ENCODE peak calls at places on chromosomes 2 and 18, in ten cellular contexts. F is cardiac fibroblast, C is brain microvascular endothelial cell, S is astrocyte of the spinal cord, N is GM23338, P is fibroblast of lung, X is GM12864, O is stomach, L is GM12865, J is A549. V is an unnamed sample.

GRCh38 chr18:10085405-10085804 is 171.6 kb downstream of the VAPA start:
- DNase-seq in L (no peak), S (peak), C (no peak), X (no peak), F (no peak), P (peak), J (no peak), O (no peak), N (no peak), V (no peak)

GRCh38 chr2:120605231-120605935 is 130.3 kb upstream of the GLI2 start:
- DNase-seq in J (no peak), F (no peak), L (no peak), N (no peak), P (peak), C (no peak), O (no peak), S (no peak), X (no peak), V (no peak)

GRCh38 chr18:58464104-58464625 is 164.7 kb downstream of the ALPK2 start:
- DNase-seq in F (no peak), P (no peak), X (no peak), O (no peak), N (no peak), L (no peak), C (no peak), J (no peak), S (no peak), V (no peak)

GRCh38 chr2:677056-677949 is at the start of gene TMEM18:
- DNase-seq in J (peak), N (peak), L (peak), C (peak), P (peak), X (peak), O (peak), S (peak), F (peak), V (peak)

GRCh38 chr18:48337053-48337452 is 72.1 kb downstream of the ZBTB7C start:
- DNase-seq in L (no peak), O (no peak), N (no peak), F (no peak), P (no peak), C (no peak), X (no peak), J (no peak), S (no peak), V (no peak)

GRCh38 chr2:241775223-241776177 is 1.1 kb upstream of the GAL3ST2 start:
- DNase-seq in L (no peak), S (no peak), N (no peak), J (no peak), O (no peak), P (no peak), C (no peak), F (no peak), X (no peak), V (no peak)

GRCh38 chr18:55320399-55321255 is 267.4 kb downstream of the TCF4 start:
- DNase-seq in N (no peak), L (peak), F (peak), P (peak), J (no peak), O (no peak), C (no peak), S (peak), X (no peak), V (no peak)

GRCh38 chr2:10368491-10369231 is 66.0 kb downstream of the HPCAL1 start:
- DNase-seq in L (no peak), J (no peak), X (no peak), C (no peak), O (peak), N (no peak), F (no peak), S (no peak), P (no peak), V (no peak)

GRCh38 chr18:9434240-9434701 is 41.0 kb upstream of the RALBP1 start:
- DNase-seq in X (no peak), F (no peak), P (no peak), L (no peak), C (no peak), J (no peak), O (no peak), S (no peak), N (peak), V (no peak)

GRCh38 chr2:58614259-58614658 is 373.1 kb upstream of the FANCL start:
- DNase-seq in P (no peak), J (no peak), F (no peak), C (no peak), O (no peak), L (no peak), N (no peak), X (no peak), S (no peak), V (no peak)

GRCh38 chr2:7671312-7671711 is 754.1 kb downstream of the RNF144A start:
- DNase-seq in X (no peak), F (no peak), N (no peak), S (no peak), C (no peak), J (no peak), P (no peak), L (no peak), O (no peak), V (no peak)

GRCh38 chr2:15154289-15154688 is 406.8 kb downstream of the NBAS start:
- DNase-seq in J (no peak), L (no peak), X (no peak), O (no peak), N (no peak), S (peak), C (peak), F (peak), P (peak), V (no peak)

GRCh38 chr18:11324956-11325873 is 175.8 kb upstream of the PIEZO2 start:
- DNase-seq in L (peak), S (peak), N (no peak), C (peak), X (peak), F (peak), J (no peak), P (peak), O (no peak), V (no peak)

GRCh38 chr18:77765468-77765867 is 515.8 kb downstream of the GALR1 start:
- DNase-seq in P (peak), O (no peak), C (peak), N (peak), X (no peak), J (peak), L (no peak), F (peak), S (peak), V (no peak)

GRCh38 chr18:44771957-44772917 is 91.5 kb downstream of the SETBP1 start:
- DNase-seq in X (no peak), O (peak), J (no peak), N (no peak), S (peak), C (peak), F (no peak), L (no peak), P (peak), V (no peak)

GRCh38 chr2:218166791-218167190 is at the start of gene CXCR1:
- DNase-seq in L (peak), N (no peak), O (no peak), X (no peak), S (no peak), F (no peak), J (no peak), P (no peak), C (no peak), V (no peak)

GRCh38 chr18:26547302-26548143 is 830 bp downstream of the KCTD1 start:
- DNase-seq in P (peak), O (peak), J (peak), F (peak), L (peak), X (peak), C (peak), N (peak), S (peak), V (no peak)

GRCh38 chr2:234980476-234981187 is 28.8 kb downstream of the SH3BP4 start:
- DNase-seq in N (no peak), F (no peak), J (no peak), O (peak), P (peak), S (peak), C (peak), X (no peak), L (no peak), V (no peak)

GRCh38 chr2:237488901-237489860 is 2.1 kb downstream of the MLPH start:
- DNase-seq in J (peak), S (peak), P (peak), N (no peak), X (no peak), L (no peak), O (peak), F (peak), C (no peak), V (no peak)

GRCh38 chr2:173761603-173762119 is 203.5 kb downstream of the SP3 start:
- DNase-seq in L (no peak), X (no peak), P (no peak), O (no peak), C (no peak), N (peak), J (no peak), F (no peak), S (no peak), V (no peak)

GRCh38 chr18:8689431-8689830 is 15.9 kb upstream of the MTCL1 start:
- DNase-seq in F (no peak), N (no peak), X (no peak), O (no peak), J (no peak), C (no peak), P (no peak), S (no peak), L (no peak), V (no peak)

GRCh38 chr2:118309201-118310015 is 221.1 kb downstream of the INSIG2 start:
- DNase-seq in O (no peak), C (no peak), X (no peak), P (no peak), L (no peak), N (no peak), S (no peak), J (no peak), F (no peak), V (no peak)

GRCh38 chr18:69261436-69261835 is 139.3 kb upstream of the DOK6 start:
- DNase-seq in X (no peak), L (peak), C (no peak), P (peak), J (no peak), S (peak), O (no peak), F (no peak), N (no peak), V (peak)

GRCh38 chr2:43370146-43370545 is 143.7 kb upstream of the ZFP36L2 start:
- DNase-seq in N (no peak), F (no peak), O (no peak), P (no peak), C (no peak), L (no peak), S (no peak), X (no peak), J (no peak), V (peak)

GRCh38 chr2:6917071-6917760 is at the start of gene RNF144A:
- DNase-seq in N (peak), J (peak), X (no peak), S (peak), L (peak), O (peak), F (peak), P (peak), C (no peak), V (no peak)

GRCh38 chr2:8588831-8589191 is 93.0 kb upstream of the ID2 start:
- DNase-seq in P (no peak), X (no peak), C (no peak), L (no peak), N (no peak), S (no peak), F (no peak), J (no peak), O (no peak), V (no peak)

GRCh38 chr18:77899972-77900754 is 650.5 kb downstream of the GALR1 start:
- DNase-seq in O (peak), N (peak), S (peak), X (peak), C (peak), F (peak), L (peak), J (peak), P (peak), V (no peak)

GRCh38 chr2:182646763-182647498 is 69.1 kb upstream of the DNAJC10 start:
- DNase-seq in P (no peak), J (no peak), N (no peak), F (no peak), C (no peak), X (no peak), S (no peak), O (no peak), L (no peak), V (no peak)

GRCh38 chr18:8333961-8334360 is 275.3 kb upstream of the RAB12 start:
- DNase-seq in S (no peak), C (no peak), O (no peak), L (no peak), N (no peak), F (no peak), P (no peak), X (no peak), J (no peak), V (no peak)

GRCh38 chr2:218780851-218781690 is 876 bp upstream of the CYP27A1 start:
- DNase-seq in O (no peak), C (no peak), X (no peak), S (no peak), J (no peak), P (no peak), F (no peak), N (no peak), L (no peak), V (no peak)

GRCh38 chr18:47644896-47645295 is 285.6 kb downstream of the SMAD2 start:
- DNase-seq in X (no peak), F (no peak), P (no peak), N (no peak), J (no peak), O (no peak), C (no peak), S (no peak), L (no peak), V (no peak)

GRCh38 chr2:199460808-199461454 is 3.2 kb upstream of the SATB2 start:
- DNase-seq in J (no peak), P (no peak), F (peak), N (no peak), L (no peak), X (no peak), S (peak), C (no peak), O (no peak), V (no peak)
- H3K4me3 ChIP-seq in J (peak), P (peak), F (no peak), N (peak), L (no peak), X (no peak), S (peak), C (peak), O (no peak), V (peak)

DNA sequence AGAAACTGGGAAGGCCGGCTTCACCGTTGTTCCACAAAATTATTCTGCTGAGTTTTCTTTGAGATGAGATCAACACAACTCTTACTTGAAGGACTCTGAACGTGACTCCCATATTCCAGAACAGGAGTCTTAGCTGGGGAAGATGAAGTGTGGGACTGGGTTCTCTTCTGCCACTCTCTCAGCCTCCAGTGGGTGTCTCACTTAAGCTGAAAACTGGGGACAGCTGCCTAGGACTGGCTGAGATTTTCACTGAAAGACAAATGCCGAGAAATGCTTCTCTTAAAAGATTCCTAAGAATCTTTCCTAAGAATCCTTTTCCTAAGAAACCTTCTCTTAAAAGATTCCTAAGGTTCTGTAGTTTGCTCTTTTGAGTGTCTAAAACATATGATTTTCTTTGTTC is 156.6 kb upstream of the LHCGR start:
- DNase-seq in S (no peak), X (no peak), N (peak), L (no peak), F (no peak), J (no peak), O (no peak), C (no peak), P (no peak), V (no peak)
- TF ChIP-seq CTCF in S (no peak), X (no peak), N (peak), L (no peak), F (no peak), J (no peak), O (no peak), C (peak), P (no peak), V (peak)

DNA sequence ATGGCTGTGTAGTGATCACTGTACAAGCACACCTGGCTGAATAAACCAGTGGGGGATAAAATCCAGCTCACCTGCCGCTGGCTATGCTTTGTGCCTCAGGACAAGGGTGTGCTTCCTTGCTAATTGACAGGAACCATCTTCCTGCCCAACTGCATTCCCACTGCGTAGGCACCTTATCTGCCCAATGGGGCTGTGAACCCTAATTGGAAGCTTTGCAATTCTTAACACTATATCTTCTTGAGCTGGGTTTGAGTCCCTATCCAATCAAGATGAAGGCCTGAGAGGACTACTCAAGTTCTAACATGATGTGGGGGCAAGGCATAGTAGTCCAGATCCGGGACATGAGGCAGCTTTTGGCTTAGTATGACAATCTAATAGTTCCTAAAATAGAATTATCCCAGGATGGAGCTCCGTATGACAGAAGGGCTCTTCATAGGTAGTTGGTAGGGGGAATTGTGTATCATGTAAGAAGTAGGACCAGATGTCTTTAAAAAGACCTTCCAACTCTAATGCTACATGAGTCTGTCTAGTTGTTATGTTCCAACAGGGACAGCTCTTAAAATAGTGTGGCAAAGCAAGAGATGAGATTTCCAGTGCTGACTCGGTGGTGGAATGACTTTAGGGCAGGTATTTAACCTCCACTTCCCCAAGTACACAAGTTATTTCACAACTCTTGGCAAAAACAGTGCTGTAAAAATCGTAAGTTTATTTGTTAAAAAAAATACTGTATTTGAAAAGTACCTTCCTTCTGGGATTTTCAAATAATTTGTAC is 2.3 kb upstream of the TMEM150A start:
- DNase-seq in X (no peak), F (peak), O (no peak), N (no peak), S (peak), L (no peak), J (no peak), C (no peak), P (no peak), V (no peak)
- H3K4me3 ChIP-seq in X (no peak), F (no peak), O (peak), N (no peak), S (no peak), L (no peak), J (no peak), C (no peak), P (no peak), V (no peak)

GRCh38 chr2:201114350-201114749 is 1.6 kb upstream of the CFLAR start:
- DNase-seq in X (no peak), L (no peak), C (no peak), F (no peak), O (no peak), J (no peak), P (no peak), S (no peak), N (no peak), V (no peak)

GRCh38 chr2:201114846-201115245 is 1.1 kb upstream of the CFLAR start:
- DNase-seq in L (no peak), X (no peak), C (no peak), S (no peak), N (no peak), J (no peak), P (peak), F (peak), O (no peak), V (no peak)

GRCh38 chr2:201118121-201118956 is 2.4 kb downstream of the CFLAR start:
- DNase-seq in L (peak), F (peak), X (peak), O (peak), C (peak), S (peak), J (peak), P (peak), N (peak), V (no peak)

GRCh38 chr2:201116959-201117734 is 1.2 kb downstream of the CFLAR start:
- DNase-seq in F (peak), C (peak), P (peak), J (peak), X (no peak), L (peak), N (peak), S (peak), O (peak), V (no peak)

DNA sequence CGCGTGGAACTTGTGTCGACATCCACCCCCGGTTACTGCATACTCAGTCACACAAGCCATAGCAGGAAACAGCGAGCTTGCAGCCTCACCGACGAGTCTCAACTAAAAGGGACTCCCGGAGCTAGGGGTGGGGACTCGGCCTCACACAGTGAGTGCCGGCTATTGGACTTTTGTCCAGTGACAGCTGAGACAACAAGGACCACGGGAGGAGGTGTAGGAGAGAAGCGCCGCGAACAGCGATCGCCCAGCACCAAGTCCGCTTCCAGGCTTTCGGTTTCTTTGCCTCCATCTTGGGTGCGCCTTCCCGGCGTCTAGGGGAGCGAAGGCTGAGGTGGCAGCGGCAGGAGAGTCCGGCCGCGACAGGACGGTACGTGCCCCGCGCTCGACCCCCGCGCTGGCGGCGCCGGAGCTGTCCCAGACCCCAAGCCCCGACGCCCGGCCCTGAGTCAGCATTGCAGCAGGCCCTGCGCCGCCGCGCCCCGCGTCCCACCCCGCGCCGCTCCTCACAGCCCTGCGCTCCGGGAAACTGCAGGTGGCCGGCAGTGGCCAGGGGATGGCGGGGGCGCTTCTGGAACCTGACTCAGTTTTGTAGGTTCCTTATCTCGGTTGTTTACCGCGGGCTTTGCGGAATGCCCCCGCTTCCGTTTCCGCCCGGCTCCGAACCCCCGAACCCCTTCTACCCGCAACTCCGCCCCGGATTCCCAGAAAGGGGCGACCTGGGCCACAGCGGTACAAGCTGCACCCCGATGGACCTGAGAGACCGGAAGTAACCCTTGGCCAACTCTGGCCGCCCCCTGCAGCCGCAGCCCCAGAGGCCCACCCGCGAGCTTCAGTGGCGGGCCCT is at the start of gene CFLAR:
- DNase-seq in L (peak), C (peak), S (peak), J (peak), O (peak), P (peak), X (no peak), N (peak), F (peak), V (no peak)
- TF ChIP-seq CTCF in L (no peak), C (no peak), S (no peak), J (no peak), O (no peak), P (no peak), X (no peak), N (no peak), F (no peak), V (no peak)

V was measured in epithelial cell of proximal tubule.